ENCODE peak calls at places on chromosome 1, in ten cellular contexts. U, K, H, Q, R, D, J, C, E and N are unnamed samples.

GRCh38 chr1:202568466-202569196 is 141.6 kb downstream of the SYT2 start:
- DNase-seq in R (no peak), Q (no peak), D (no peak), E (no peak), H (no peak), K (no peak), C (no peak), U (no peak), J (no peak), N (no peak)

GRCh38 chr1:74964508-74964907 is 169.7 kb upstream of the LHX8 start:
- DNase-seq in J (no peak), E (peak; percentile 7), K (no peak), U (peak; percentile 95), R (peak; percentile 8), Q (no peak), C (peak; percentile 0), H (no peak), D (no peak), N (no peak)

GRCh38 chr1:203215573-203215972 is 13.9 kb downstream of the CHIT1 start:
- DNase-seq in D (no peak), R (no peak), C (no peak), K (no peak), E (no peak), H (peak; percentile 31), J (no peak), Q (peak; percentile 49), U (no peak), N (no peak)

GRCh38 chr1:62175568-62176179 is 19.0 kb upstream of the L1TD1 start:
- DNase-seq in E (peak; percentile 46), H (no peak), C (peak; percentile 71), U (peak; percentile 73), R (peak; percentile 63), Q (no peak), K (no peak), D (peak; percentile 26), J (no peak), N (peak; percentile 10)

GRCh38 chr1:71521655-71522264 is 440.9 kb upstream of the ZRANB2 start:
- DNase-seq in C (peak; percentile 74), D (no peak), E (peak; percentile 6), J (no peak), R (peak; percentile 40), H (no peak), Q (no peak), K (no peak), U (peak; percentile 59), N (peak; percentile 8)

GRCh38 chr1:119442756-119443155 is 27.8 kb downstream of the HSD3B2 start:
- DNase-seq in H (no peak), J (no peak), C (no peak), K (no peak), Q (no peak), U (no peak), E (no peak), R (no peak), D (no peak), N (no peak)

GRCh38 chr1:62288669-62289068 is 30.6 kb downstream of the KANK4 start:
- DNase-seq in K (no peak), R (no peak), U (no peak), D (no peak), H (no peak), C (no peak), J (no peak), Q (no peak), E (no peak), N (no peak)

GRCh38 chr1:212077028-212077427 is 41.5 kb downstream of the DTL start:
- DNase-seq in Q (no peak), C (no peak), U (no peak), R (no peak), D (no peak), H (no peak), E (no peak), K (no peak), J (no peak), N (no peak)

GRCh38 chr1:62637392-62638105 is 40.2 kb downstream of the ANGPTL3 start:
- DNase-seq in Q (no peak), C (no peak), R (no peak), H (no peak), J (no peak), E (peak; percentile 11), K (no peak), U (no peak), D (no peak), N (no peak)

GRCh38 chr1:8925406-8925805 is 20.3 kb upstream of the CA6 start:
- DNase-seq in K (no peak), U (no peak), E (no peak), D (no peak), Q (no peak), C (no peak), J (no peak), R (no peak), H (no peak), N (no peak)

GRCh38 chr1:4697801-4698200 is 43.4 kb downstream of the AJAP1 start:
- DNase-seq in D (no peak), H (no peak), K (no peak), E (no peak), J (no peak), C (no peak), R (no peak), Q (no peak), U (no peak), N (no peak)

GRCh38 chr1:236754525-236755210 is 40.4 kb upstream of the MTR start:
- DNase-seq in U (no peak), H (no peak), R (no peak), K (no peak), Q (no peak), D (no peak), J (no peak), E (no peak), C (no peak), N (no peak)

GRCh38 chr1:106962591-106962990 is 93.9 kb upstream of the PRMT6 start:
- DNase-seq in Q (no peak), K (no peak), R (no peak), U (no peak), J (no peak), E (no peak), H (no peak), C (no peak), D (no peak), N (peak; percentile 52)

GRCh38 chr1:80893140-80893539 is 907.6 kb upstream of the ADGRL2 start:
- DNase-seq in H (no peak), U (peak; percentile 4), C (peak; percentile 4), J (no peak), R (no peak), Q (no peak), E (no peak), D (no peak), K (no peak), N (no peak)

GRCh38 chr1:178684111-178684510 is 40.9 kb upstream of the RALGPS2 start:
- DNase-seq in K (no peak), Q (no peak), U (no peak), D (no peak), J (no peak), R (no peak), E (no peak), C (no peak), H (no peak), N (no peak)

GRCh38 chr1:154352245-154352580 is 26.9 kb downstream of the ATP8B2 start:
- DNase-seq in U (no peak), E (no peak), C (no peak), K (no peak), R (no peak), Q (no peak), J (no peak), D (no peak), H (no peak), N (no peak)

GRCh38 chr1:15957221-15958090 is 18.4 kb downstream of the ZBTB17 start:
- DNase-seq in E (peak; percentile 72), K (no peak), U (peak; percentile 47), H (no peak), R (no peak), C (no peak), J (no peak), D (no peak), Q (no peak), N (no peak)

DNA sequence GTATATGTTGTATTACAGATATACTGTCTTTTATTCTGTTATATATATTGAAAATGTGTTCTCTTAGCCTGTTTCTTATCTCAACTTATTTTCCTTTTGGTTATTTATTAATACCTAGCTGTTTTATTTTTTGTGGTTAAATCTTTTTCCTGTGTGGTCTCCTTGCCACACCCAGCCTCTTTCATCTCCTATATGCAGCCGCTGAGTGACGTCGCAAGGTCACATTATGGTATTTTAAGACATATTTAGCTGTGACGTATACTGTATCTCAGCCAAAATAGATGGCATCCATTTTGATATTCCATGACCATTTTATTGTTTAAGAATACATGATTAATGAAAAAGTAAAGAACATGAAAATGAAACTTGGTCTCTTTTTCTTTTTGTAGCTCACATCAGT is 29.1 kb downstream of the CENPF start:
- DNase-seq in C (no peak), Q (no peak), E (no peak), H (no peak), J (no peak), R (no peak), K (no peak), D (no peak), U (no peak), N (no peak)
- H3K4me3 ChIP-seq in C (no peak overlapping the region), Q (no peak overlapping the region), E (no peak overlapping the region), H (no peak overlapping the region), J (no peak overlapping the region), R (no peak overlapping the region), K (no peak overlapping the region), D (no peak overlapping the region), U (no peak overlapping the region), N (no peak overlapping the region)

DNA sequence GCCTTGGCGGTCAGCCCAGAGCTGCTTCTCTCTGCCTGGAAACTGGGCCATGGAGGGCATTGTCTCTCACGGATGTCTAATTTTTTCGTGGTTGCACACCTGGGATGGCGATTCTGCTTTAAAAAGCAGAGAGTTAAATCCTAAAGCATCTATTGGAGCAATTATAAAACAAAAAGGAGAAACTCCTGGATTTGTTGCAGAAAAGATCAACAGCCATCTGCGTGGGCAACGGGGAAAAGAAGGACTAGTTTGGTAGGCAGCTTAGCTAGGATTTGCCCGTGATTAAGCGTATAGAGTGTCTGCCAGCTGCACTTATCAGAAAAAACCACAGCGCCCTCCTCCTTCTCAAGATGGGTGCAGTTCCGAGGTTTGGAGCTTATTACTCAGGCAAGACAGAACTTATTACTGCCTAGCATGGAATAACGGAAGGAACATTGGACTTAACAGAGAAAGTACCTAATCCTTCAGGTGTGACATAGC is 524 bp upstream of the SLC25A24 start:
- DNase-seq in E (peak; percentile 71), J (no peak), U (peak; percentile 31), C (peak; percentile 84), R (peak; percentile 63), D (peak; percentile 41), H (no peak), K (peak; percentile 41), Q (no peak), N (peak; percentile 59)
- TF ChIP-seq CTCF in E (peak; percentile 47), J (no peak), U (peak; percentile 29), C (peak; percentile 37), R (no peak), D (peak; percentile 40), H (no peak), K (peak; percentile 38), Q (peak; percentile 11), N (peak; percentile 39)

GRCh38 chr1:21814981-21815583 is 3.0 kb downstream of the LDLRAD2 start:
- DNase-seq in D (no peak), C (no peak), R (no peak), H (no peak), J (no peak), U (no peak), E (no peak), Q (no peak), K (no peak), N (no peak)
- H3K4me3 ChIP-seq in D (no peak overlapping the region), C (no peak overlapping the region), R (no peak overlapping the region), H (no peak overlapping the region), J (no peak overlapping the region), U (no peak overlapping the region), E (no peak overlapping the region), Q (no peak overlapping the region), K (no peak overlapping the region), N (no peak overlapping the region)

GRCh38 chr1:161098161-161099068 is at the start of gene KLHDC9:
- DNase-seq in U (peak; percentile 94), J (peak; percentile 93), E (no peak), H (peak; percentile 91), K (peak; percentile 64), Q (peak; percentile 90), R (peak; percentile 95), C (peak; percentile 59), D (peak; percentile 69), N (no peak)
- TF ChIP-seq CTCF in U (peak; percentile 7), J (peak; percentile 8), E (no peak), H (no peak), K (no peak), Q (no peak), R (no peak), C (peak; percentile 32), D (no peak), N (peak; percentile 24)